ENCODE peak calls at places on chromosomes 7 and 10, in eight cellular contexts. P is NCI-H524 treated with DMSO at 0.1 percent for 48 hours, R is GM12878, X is SK-N-MC, B is D341Med, J is endothelial cell of umbilical vein, S is colonic mucosa, W is GM19239. O is an unnamed sample.

GRCh38 chr7:88020953-88021650 is 87.1 kb downstream of the ADAM22 start:
- DNase-seq in P (no peak), R (no peak), X (no peak), B (no peak), J (peak; percentile 36), S (no peak), W (no peak), O (no peak)

GRCh38 chr10:100341953-100342626 is 4.9 kb upstream of the SCD start:
- DNase-seq in P (no peak), R (no peak), X (no peak), B (peak; percentile 65), J (peak; percentile 63), S (peak; percentile 72), W (peak; percentile 21), O (peak; percentile 68)

GRCh38 chr7:65978891-65979582 is 3.0 kb downstream of the GUSB start:
- DNase-seq in P (no peak), R (no peak), X (no peak), B (no peak), J (no peak), S (no peak), W (no peak), O (no peak)

GRCh38 chr10:13016413-13016812 is 14.9 kb upstream of the CCDC3 start:
- DNase-seq in P (no peak), R (no peak), X (no peak), B (no peak), J (peak; percentile 66), S (no peak), W (no peak), O (no peak)

GRCh38 chr10:84308481-84309304 is 19.7 kb upstream of the CCSER2 start:
- DNase-seq in P (no peak), R (peak; percentile 26), X (no peak), B (no peak), J (peak; percentile 93), S (peak; percentile 66), W (no peak), O (peak; percentile 44)

GRCh38 chr7:19663816-19664531 is 44.9 kb downstream of the POLR1F start:
- DNase-seq in P (no peak), R (peak; percentile 20), X (no peak), B (no peak), J (no peak), S (no peak), W (peak; percentile 9), O (no peak)

GRCh38 chr7:85851571-85852193 is 664.8 kb upstream of the SEMA3D start:
- DNase-seq in P (peak; percentile 1), R (no peak), X (peak; percentile 20), B (peak; percentile 24), J (peak; percentile 42), S (no peak), W (no peak), O (no peak)

GRCh38 chr7:55280031-55280454 is 85.1 kb upstream of the LANCL2 start:
- DNase-seq in P (peak; percentile 51), R (no peak), X (peak; percentile 55), B (peak; percentile 83), J (peak; percentile 67), S (peak; percentile 61), W (peak; percentile 54), O (peak; percentile 55)

GRCh38 chr7:12647364-12648219 is 39.8 kb upstream of the ARL4A start:
- DNase-seq in P (no peak), R (no peak), X (no peak), B (no peak), J (no peak), S (peak; percentile 25), W (no peak), O (no peak)